ENCODE peak calls at places on chromosomes 5 and 9, in four cellular contexts. One of them, this sample, is unnamed.

GRCh38 chr9:33354651-33355211 is 47.6 kb downstream of the AQP7 start:
- DNase-seq in A549: no peak
- DNase-seq in SJSA1: no peak
- DNase-seq in pancreas: no peak
- DNase-seq in this sample: no peak

GRCh38 chr5:1749346-1750124 is 50.1 kb downstream of the MRPL36 start:
- DNase-seq in A549: no peak
- DNase-seq in SJSA1: peak; percentile 26
- DNase-seq in pancreas: peak; percentile 5
- DNase-seq in this sample: no peak

GRCh38 chr5:176144508-176144907 is 93.7 kb upstream of the SIMC1 start:
- DNase-seq in A549: no peak
- DNase-seq in SJSA1: no peak
- DNase-seq in pancreas: no peak
- DNase-seq in this sample: no peak

GRCh38 chr5:169561883-169562282 is 21.7 kb upstream of the SPDL1 start:
- DNase-seq in A549: no peak
- DNase-seq in SJSA1: no peak
- DNase-seq in pancreas: no peak
- DNase-seq in this sample: no peak

GRCh38 chr9:18821794-18822193 is 211.2 kb downstream of the SAXO1 start:
- DNase-seq in A549: no peak
- DNase-seq in SJSA1: no peak
- DNase-seq in pancreas: no peak
- DNase-seq in this sample: peak; percentile 44

GRCh38 chr9:124629600-124629999 is 122.4 kb upstream of the NR5A1 start:
- DNase-seq in A549: no peak
- DNase-seq in SJSA1: no peak
- DNase-seq in pancreas: no peak
- DNase-seq in this sample: no peak

GRCh38 chr5:68396722-68397121 is 181.2 kb downstream of the PIK3R1 start:
- DNase-seq in A549: peak; percentile 11
- DNase-seq in SJSA1: no peak
- DNase-seq in pancreas: peak; percentile 54
- DNase-seq in this sample: peak; percentile 77

GRCh38 chr9:21031091-21031817 is at the start of gene HACD4:
- DNase-seq in A549: peak; percentile 48
- DNase-seq in SJSA1: peak; percentile 41
- DNase-seq in pancreas: peak; percentile 44
- DNase-seq in this sample: peak; percentile 61

GRCh38 chr9:89595646-89596045 is 9.2 kb upstream of the GADD45G start:
- DNase-seq in A549: no peak
- DNase-seq in SJSA1: no peak
- DNase-seq in pancreas: no peak
- DNase-seq in this sample: peak; percentile 6

GRCh38 chr5:65068410-65068809 is 299.7 kb downstream of the CWC27 start:
- DNase-seq in A549: no peak
- DNase-seq in SJSA1: no peak
- DNase-seq in pancreas: no peak
- DNase-seq in this sample: no peak

GRCh38 chr9:98020471-98021145 is 35.9 kb upstream of the NANS start:
- DNase-seq in A549: no peak
- DNase-seq in SJSA1: peak; percentile 24
- DNase-seq in pancreas: no peak
- DNase-seq in this sample: no peak

GRCh38 chr5:173481821-173482220 is 134.6 kb downstream of the BOD1 start:
- DNase-seq in A549: no peak
- DNase-seq in SJSA1: no peak
- DNase-seq in pancreas: no peak
- DNase-seq in this sample: no peak

GRCh38 chr9:104144336-104144735 is 50.2 kb downstream of the SMC2 start:
- DNase-seq in A549: no peak
- DNase-seq in SJSA1: no peak
- DNase-seq in pancreas: no peak
- DNase-seq in this sample: no peak

GRCh38 chr5:90807483-90807882 is 248.9 kb downstream of the ADGRV1 start:
- DNase-seq in A549: no peak
- DNase-seq in SJSA1: no peak
- DNase-seq in pancreas: no peak
- DNase-seq in this sample: no peak

GRCh38 chr9:115237383-115238087 is 119.6 kb upstream of the TNC start:
- DNase-seq in A549: no peak
- DNase-seq in SJSA1: no peak
- DNase-seq in pancreas: no peak
- DNase-seq in this sample: no peak

GRCh38 chr9:135464181-135464580 is 15.4 kb upstream of the PPP1R26 start:
- DNase-seq in A549: no peak
- DNase-seq in SJSA1: no peak
- DNase-seq in pancreas: no peak
- DNase-seq in this sample: no peak

GRCh38 chr5:75020016-75020656 is 32.2 kb downstream of the GCNT4 start:
- DNase-seq in A549: no peak
- DNase-seq in SJSA1: no peak
- DNase-seq in pancreas: peak; percentile 63
- DNase-seq in this sample: peak; percentile 20

GRCh38 chr9:130305381-130305780 is 39.8 kb downstream of the HMCN2 start:
- DNase-seq in A549: no peak
- DNase-seq in SJSA1: no peak
- DNase-seq in pancreas: no peak
- DNase-seq in this sample: no peak

GRCh38 chr5:145244788-145245187 is 590.4 kb downstream of the PRELID2 start:
- DNase-seq in A549: no peak
- DNase-seq in SJSA1: no peak
- DNase-seq in pancreas: no peak
- DNase-seq in this sample: no peak

GRCh38 chr9:129484325-129485000 is 136.4 kb downstream of the C9orf50 start:
- DNase-seq in A549: no peak
- DNase-seq in SJSA1: no peak
- DNase-seq in pancreas: no peak
- DNase-seq in this sample: no peak

GRCh38 chr9:85743290-85744128 is 1.8 kb upstream of the AGTPBP1 start:
- DNase-seq in A549: peak; percentile 27
- DNase-seq in SJSA1: peak; percentile 51
- DNase-seq in pancreas: no peak
- DNase-seq in this sample: peak; percentile 56

GRCh38 chr5:6419340-6419852 is 29.3 kb upstream of the UBE2QL1 start:
- DNase-seq in A549: no peak
- DNase-seq in SJSA1: no peak
- DNase-seq in pancreas: peak; percentile 25
- DNase-seq in this sample: no peak

GRCh38 chr5:187617-188451 is 3.5 kb upstream of the LRRC14B start:
- DNase-seq in A549: no peak
- DNase-seq in SJSA1: no peak
- DNase-seq in pancreas: no peak
- DNase-seq in this sample: no peak
- H3K4me3 ChIP-seq in A549: no peak overlapping the region
- H3K4me3 ChIP-seq in SJSA1: no peak overlapping the region
- H3K4me3 ChIP-seq in pancreas: no peak overlapping the region
- H3K4me3 ChIP-seq in this sample: no peak overlapping the region

DNA sequence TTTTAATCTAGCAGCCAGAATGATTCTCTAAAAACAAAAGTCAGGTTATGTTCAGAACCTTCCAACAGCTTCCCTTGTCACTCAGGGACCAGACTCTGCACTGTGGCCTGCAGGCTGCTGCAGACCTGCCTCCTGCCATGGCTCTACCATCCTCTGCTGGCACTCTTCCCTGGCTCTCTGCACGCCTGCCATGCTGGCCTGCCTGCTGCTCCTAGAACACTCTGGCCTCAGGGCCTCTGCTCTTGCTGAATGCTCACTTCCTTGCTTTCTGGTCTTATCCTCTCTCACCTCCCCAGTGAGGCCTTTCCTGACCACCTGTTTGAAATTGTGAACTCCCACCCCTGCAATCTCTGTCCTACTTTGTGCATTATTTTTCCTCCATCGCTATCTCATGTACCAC is 149.4 kb downstream of the CD180 start:
- DNase-seq in A549: no peak
- DNase-seq in SJSA1: no peak
- DNase-seq in pancreas: peak; percentile 44
- DNase-seq in this sample: no peak
- H3K27ac ChIP-seq in A549: no peak overlapping the region
- H3K27ac ChIP-seq in SJSA1: no peak overlapping the region
- H3K27ac ChIP-seq in pancreas: peak overlapping the region; percentile 4
- H3K27ac ChIP-seq in this sample: no peak overlapping the region

GRCh38 chr5:56588125-56588516 is 227.2 kb upstream of the MAP3K1 start:
- DNase-seq in A549: no peak
- DNase-seq in SJSA1: no peak
- DNase-seq in pancreas: no peak
- DNase-seq in this sample: no peak

GRCh38 chr5:56591081-56591480 is 224.3 kb upstream of the MAP3K1 start:
- DNase-seq in A549: no peak
- DNase-seq in SJSA1: no peak
- DNase-seq in pancreas: no peak
- DNase-seq in this sample: no peak

GRCh38 chr5:56588636-56589485 is 226.5 kb upstream of the MAP3K1 start:
- DNase-seq in A549: no peak
- DNase-seq in SJSA1: no peak
- DNase-seq in pancreas: no peak
- DNase-seq in this sample: peak; percentile 29

GRCh38 chr5:56587381-56588124 is 227.8 kb upstream of the MAP3K1 start:
- DNase-seq in A549: no peak
- DNase-seq in SJSA1: no peak
- DNase-seq in pancreas: no peak
- DNase-seq in this sample: no peak

DNA sequence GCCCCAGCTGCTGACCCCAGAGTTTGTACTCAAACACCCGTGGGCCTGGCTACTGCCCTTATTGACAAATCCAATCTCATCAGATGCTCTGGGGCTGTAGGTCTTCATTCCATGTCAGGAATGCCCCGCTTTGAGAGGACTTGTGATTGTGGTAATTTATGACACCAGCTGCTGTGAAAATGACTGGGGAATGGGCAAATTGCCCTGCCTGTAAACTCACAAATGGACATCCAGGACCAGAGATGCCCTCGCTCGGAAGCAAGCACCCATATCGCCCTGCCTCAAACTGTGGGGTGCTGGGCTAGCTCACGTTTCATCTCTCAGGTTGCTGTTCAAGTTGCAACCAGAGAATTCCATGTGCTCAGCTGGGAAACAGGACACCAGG is 225.9 kb upstream of the MAP3K1 start:
- DNase-seq in A549: no peak
- DNase-seq in SJSA1: no peak
- DNase-seq in pancreas: no peak
- DNase-seq in this sample: no peak
- H3K4me3 ChIP-seq in A549: no peak overlapping the region
- H3K4me3 ChIP-seq in SJSA1: no peak overlapping the region
- H3K4me3 ChIP-seq in pancreas: no peak overlapping the region
- H3K4me3 ChIP-seq in this sample: no peak overlapping the region

GRCh38 chr5:14414615-14415515 is 166.7 kb upstream of the OTULINL start:
- DNase-seq in A549: no peak
- DNase-seq in SJSA1: no peak
- DNase-seq in pancreas: no peak
- DNase-seq in this sample: peak; percentile 25
- H3K27ac ChIP-seq in A549: no peak overlapping the region
- H3K27ac ChIP-seq in SJSA1: no peak overlapping the region
- H3K27ac ChIP-seq in pancreas: no peak overlapping the region
- H3K27ac ChIP-seq in this sample: peak overlapping the region; percentile 44